ENCODE peak calls at places on chromosomes 11 and 22, in ten cellular contexts. One of them, this sample, is unnamed.

GRCh38 chr11:17611503-17612220 is 64.6 kb downstream of the OTOG start:
- DNase-seq in activated CD4-positive, alpha-beta memory T cell treated with anti-CD3 and anti-CD28 coated beads for 36 hours: peak
- DNase-seq in ELF-1: no peak
- DNase-seq in substantia nigra: no peak
- DNase-seq in HEK293T: no peak
- DNase-seq in upper lobe of left lung: no peak
- DNase-seq in osteocyte: peak
- DNase-seq in iPS DF 6.9: no peak
- DNase-seq in RWPE1: no peak
- DNase-seq in effector memory CD8-positive, alpha-beta T cell: no peak
- DNase-seq in this sample: no peak

GRCh38 chr11:67732045-67732787 is 57.8 kb upstream of the ALDH3B2 start:
- DNase-seq in RWPE1: peak
- DNase-seq in upper lobe of left lung: peak
- DNase-seq in HEK293T: peak
- DNase-seq in osteocyte: no peak
- DNase-seq in activated CD4-positive, alpha-beta memory T cell treated with anti-CD3 and anti-CD28 coated beads for 36 hours: peak
- DNase-seq in effector memory CD8-positive, alpha-beta T cell: peak
- DNase-seq in substantia nigra: no peak
- DNase-seq in iPS DF 6.9: no peak
- DNase-seq in ELF-1: no peak
- DNase-seq in this sample: no peak

GRCh38 chr11:66022401-66023185 is 3.7 kb downstream of the CATSPER1 start:
- DNase-seq in HEK293T: peak
- DNase-seq in osteocyte: peak
- DNase-seq in RWPE1: peak
- DNase-seq in upper lobe of left lung: peak
- DNase-seq in ELF-1: peak
- DNase-seq in effector memory CD8-positive, alpha-beta T cell: peak
- DNase-seq in activated CD4-positive, alpha-beta memory T cell treated with anti-CD3 and anti-CD28 coated beads for 36 hours: peak
- DNase-seq in substantia nigra: peak
- DNase-seq in iPS DF 6.9: peak
- DNase-seq in this sample: peak

GRCh38 chr11:3149852-3150188 is 15.3 kb downstream of the OSBPL5 start:
- DNase-seq in effector memory CD8-positive, alpha-beta T cell: no peak
- DNase-seq in iPS DF 6.9: no peak
- DNase-seq in ELF-1: no peak
- DNase-seq in HEK293T: no peak
- DNase-seq in activated CD4-positive, alpha-beta memory T cell treated with anti-CD3 and anti-CD28 coated beads for 36 hours: no peak
- DNase-seq in substantia nigra: no peak
- DNase-seq in upper lobe of left lung: no peak
- DNase-seq in RWPE1: no peak
- DNase-seq in osteocyte: no peak
- DNase-seq in this sample: no peak

GRCh38 chr11:110196884-110197420 is 99.5 kb downstream of the RDX start:
- DNase-seq in activated CD4-positive, alpha-beta memory T cell treated with anti-CD3 and anti-CD28 coated beads for 36 hours: no peak
- DNase-seq in osteocyte: no peak
- DNase-seq in substantia nigra: no peak
- DNase-seq in RWPE1: no peak
- DNase-seq in iPS DF 6.9: no peak
- DNase-seq in upper lobe of left lung: no peak
- DNase-seq in ELF-1: no peak
- DNase-seq in HEK293T: no peak
- DNase-seq in effector memory CD8-positive, alpha-beta T cell: no peak
- DNase-seq in this sample: no peak

GRCh38 chr11:85934599-85935169 is 79.5 kb downstream of the CCDC83 start:
- DNase-seq in upper lobe of left lung: peak
- DNase-seq in activated CD4-positive, alpha-beta memory T cell treated with anti-CD3 and anti-CD28 coated beads for 36 hours: no peak
- DNase-seq in RWPE1: no peak
- DNase-seq in osteocyte: no peak
- DNase-seq in iPS DF 6.9: no peak
- DNase-seq in effector memory CD8-positive, alpha-beta T cell: no peak
- DNase-seq in HEK293T: no peak
- DNase-seq in substantia nigra: no peak
- DNase-seq in ELF-1: no peak
- DNase-seq in this sample: no peak

GRCh38 chr11:2791139-2791520 is 91.3 kb upstream of the KCNQ1OT1 start:
- DNase-seq in RWPE1: no peak
- DNase-seq in substantia nigra: no peak
- DNase-seq in iPS DF 6.9: no peak
- DNase-seq in HEK293T: no peak
- DNase-seq in osteocyte: peak
- DNase-seq in activated CD4-positive, alpha-beta memory T cell treated with anti-CD3 and anti-CD28 coated beads for 36 hours: no peak
- DNase-seq in effector memory CD8-positive, alpha-beta T cell: no peak
- DNase-seq in upper lobe of left lung: peak
- DNase-seq in ELF-1: no peak
- DNase-seq in this sample: no peak

GRCh38 chr22:48894804-48895250 is 932.8 kb downstream of the BRD1 start:
- DNase-seq in RWPE1: no peak
- DNase-seq in upper lobe of left lung: no peak
- DNase-seq in iPS DF 6.9: no peak
- DNase-seq in ELF-1: no peak
- DNase-seq in HEK293T: no peak
- DNase-seq in effector memory CD8-positive, alpha-beta T cell: no peak
- DNase-seq in osteocyte: peak
- DNase-seq in substantia nigra: no peak
- DNase-seq in activated CD4-positive, alpha-beta memory T cell treated with anti-CD3 and anti-CD28 coated beads for 36 hours: peak
- DNase-seq in this sample: no peak

GRCh38 chr22:41565403-41566054 is 4.7 kb downstream of the CSDC2 start:
- DNase-seq in osteocyte: no peak
- DNase-seq in upper lobe of left lung: no peak
- DNase-seq in HEK293T: no peak
- DNase-seq in effector memory CD8-positive, alpha-beta T cell: no peak
- DNase-seq in RWPE1: peak
- DNase-seq in ELF-1: peak
- DNase-seq in iPS DF 6.9: no peak
- DNase-seq in activated CD4-positive, alpha-beta memory T cell treated with anti-CD3 and anti-CD28 coated beads for 36 hours: peak
- DNase-seq in substantia nigra: no peak
- DNase-seq in this sample: peak

GRCh38 chr11:113313601-113314000 is 782 bp upstream of the TTC12 start:
- DNase-seq in substantia nigra: no peak
- DNase-seq in osteocyte: no peak
- DNase-seq in upper lobe of left lung: no peak
- DNase-seq in effector memory CD8-positive, alpha-beta T cell: no peak
- DNase-seq in RWPE1: no peak
- DNase-seq in activated CD4-positive, alpha-beta memory T cell treated with anti-CD3 and anti-CD28 coated beads for 36 hours: peak
- DNase-seq in ELF-1: no peak
- DNase-seq in iPS DF 6.9: no peak
- DNase-seq in HEK293T: no peak
- DNase-seq in this sample: peak

GRCh38 chr11:64762916-64763803 is 3.4 kb upstream of the PYGM start:
- DNase-seq in osteocyte: no peak
- DNase-seq in iPS DF 6.9: no peak
- DNase-seq in effector memory CD8-positive, alpha-beta T cell: no peak
- DNase-seq in upper lobe of left lung: peak
- DNase-seq in activated CD4-positive, alpha-beta memory T cell treated with anti-CD3 and anti-CD28 coated beads for 36 hours: peak
- DNase-seq in HEK293T: no peak
- DNase-seq in ELF-1: peak
- DNase-seq in RWPE1: no peak
- DNase-seq in substantia nigra: no peak
- DNase-seq in this sample: peak

GRCh38 chr11:93196816-93197382 is 892 bp downstream of the SLC36A4 start:
- DNase-seq in HEK293T: peak
- DNase-seq in iPS DF 6.9: no peak
- DNase-seq in activated CD4-positive, alpha-beta memory T cell treated with anti-CD3 and anti-CD28 coated beads for 36 hours: no peak
- DNase-seq in ELF-1: no peak
- DNase-seq in osteocyte: no peak
- DNase-seq in effector memory CD8-positive, alpha-beta T cell: no peak
- DNase-seq in RWPE1: peak
- DNase-seq in substantia nigra: no peak
- DNase-seq in upper lobe of left lung: no peak
- DNase-seq in this sample: peak

GRCh38 chr11:122101625-122102291 is 14.3 kb downstream of the BLID start:
- DNase-seq in activated CD4-positive, alpha-beta memory T cell treated with anti-CD3 and anti-CD28 coated beads for 36 hours: no peak
- DNase-seq in RWPE1: no peak
- DNase-seq in HEK293T: peak
- DNase-seq in iPS DF 6.9: no peak
- DNase-seq in upper lobe of left lung: peak
- DNase-seq in osteocyte: peak
- DNase-seq in substantia nigra: peak
- DNase-seq in ELF-1: peak
- DNase-seq in effector memory CD8-positive, alpha-beta T cell: no peak
- DNase-seq in this sample: peak